ENCODE peak calls at places on chromosomes 6 and 20, in four cellular contexts. One of them, this sample, is unnamed.
A peak's percentile ranks its signal among the peaks of the same experiment; 100 is the strongest.

GRCh38 chr6:73694711-73695411 is 1.1 kb upstream of the CD109 start:
- DNase-seq in ovary: no peak
- DNase-seq in thoracic aorta: no peak
- DNase-seq in psoas muscle: no peak
- DNase-seq in this sample: no peak

GRCh38 chr6:161195418-161195817 is 78.4 kb downstream of the AGPAT4 start:
- DNase-seq in ovary: no peak
- DNase-seq in thoracic aorta: no peak
- DNase-seq in psoas muscle: no peak
- DNase-seq in this sample: no peak

GRCh38 chr6:137044366-137045220 is at the start of gene IL20RA:
- DNase-seq in ovary: peak; percentile 60
- DNase-seq in thoracic aorta: no peak
- DNase-seq in psoas muscle: peak; percentile 58
- DNase-seq in this sample: no peak

GRCh38 chr20:21681219-21681931 is 24.1 kb upstream of the PAX1 start:
- DNase-seq in ovary: no peak
- DNase-seq in thoracic aorta: no peak
- DNase-seq in psoas muscle: peak; percentile 78
- DNase-seq in this sample: no peak

GRCh38 chr6:118285791-118286190 is 262.3 kb upstream of the PLN start:
- DNase-seq in ovary: no peak
- DNase-seq in thoracic aorta: no peak
- DNase-seq in psoas muscle: no peak
- DNase-seq in this sample: no peak

GRCh38 chr20:50470249-50470858 is 39.8 kb upstream of the PTPN1 start:
- DNase-seq in ovary: no peak
- DNase-seq in thoracic aorta: no peak
- DNase-seq in psoas muscle: no peak
- DNase-seq in this sample: no peak

GRCh38 chr20:32960849-32961731 is 43.1 kb downstream of the SUN5 start:
- DNase-seq in ovary: no peak
- DNase-seq in thoracic aorta: no peak
- DNase-seq in psoas muscle: no peak
- DNase-seq in this sample: no peak

GRCh38 chr20:21155268-21155667 is 29.4 kb downstream of the KIZ start:
- DNase-seq in ovary: no peak
- DNase-seq in thoracic aorta: no peak
- DNase-seq in psoas muscle: no peak
- DNase-seq in this sample: no peak

GRCh38 chr6:133248241-133249001 is 7.3 kb downstream of the EYA4 start:
- DNase-seq in ovary: no peak
- DNase-seq in thoracic aorta: no peak
- DNase-seq in psoas muscle: no peak
- DNase-seq in this sample: no peak

GRCh38 chr6:70563540-70563939 is 3.2 kb upstream of the SDHAF4 start:
- DNase-seq in ovary: no peak
- DNase-seq in thoracic aorta: no peak
- DNase-seq in psoas muscle: no peak
- DNase-seq in this sample: no peak

GRCh38 chr6:152387091-152387490 is 250.1 kb downstream of the SYNE1 start:
- DNase-seq in ovary: no peak
- DNase-seq in thoracic aorta: no peak
- DNase-seq in psoas muscle: no peak
- DNase-seq in this sample: no peak

GRCh38 chr20:5402903-5403531 is 86.3 kb upstream of the PROKR2 start:
- DNase-seq in ovary: no peak
- DNase-seq in thoracic aorta: no peak
- DNase-seq in psoas muscle: no peak
- DNase-seq in this sample: no peak

GRCh38 chr6:81565071-81565470 is 187.4 kb downstream of the TENT5A start:
- DNase-seq in ovary: no peak
- DNase-seq in thoracic aorta: no peak
- DNase-seq in psoas muscle: no peak
- DNase-seq in this sample: no peak

GRCh38 chr6:150006961-150007464 is 18.3 kb downstream of the RAET1L start:
- DNase-seq in ovary: no peak
- DNase-seq in thoracic aorta: no peak
- DNase-seq in psoas muscle: no peak
- DNase-seq in this sample: peak; percentile 24

GRCh38 chr20:49658508-49658907 is 55.2 kb downstream of the B4GALT5 start:
- DNase-seq in ovary: no peak
- DNase-seq in thoracic aorta: no peak
- DNase-seq in psoas muscle: no peak
- DNase-seq in this sample: no peak

GRCh38 chr20:38452880-38453624 is 17.9 kb upstream of the SNHG17 start:
- DNase-seq in ovary: no peak
- DNase-seq in thoracic aorta: no peak
- DNase-seq in psoas muscle: no peak
- DNase-seq in this sample: no peak

GRCh38 chr20:10064611-10065010 is 29.8 kb downstream of the ANKEF1 start:
- DNase-seq in ovary: no peak
- DNase-seq in thoracic aorta: no peak
- DNase-seq in psoas muscle: no peak
- DNase-seq in this sample: no peak

GRCh38 chr20:63830821-63831593 is at the start of gene ZBTB46:
- DNase-seq in ovary: peak; percentile 77
- DNase-seq in thoracic aorta: no peak
- DNase-seq in psoas muscle: peak; percentile 81
- DNase-seq in this sample: no peak

GRCh38 chr6:6522709-6523108 is 65.8 kb upstream of the LY86 start:
- DNase-seq in ovary: no peak
- DNase-seq in thoracic aorta: no peak
- DNase-seq in psoas muscle: no peak
- DNase-seq in this sample: no peak

GRCh38 chr6:2693191-2693590 is 57.5 kb downstream of the MYLK4 start:
- DNase-seq in ovary: no peak
- DNase-seq in thoracic aorta: no peak
- DNase-seq in psoas muscle: no peak
- DNase-seq in this sample: no peak

GRCh38 chr20:58880994-58881752 is 28.7 kb downstream of the GNAS start:
- DNase-seq in ovary: no peak
- DNase-seq in thoracic aorta: no peak
- DNase-seq in psoas muscle: no peak
- DNase-seq in this sample: no peak
- TF ChIP-seq CTCF in ovary: no peak
- TF ChIP-seq CTCF in thoracic aorta: no peak
- TF ChIP-seq CTCF in psoas muscle: no peak
- TF ChIP-seq CTCF in this sample: peak; percentile 17

GRCh38 chr20:2195614-2196013 is 94.0 kb downstream of the STK35 start:
- DNase-seq in ovary: no peak
- DNase-seq in thoracic aorta: no peak
- DNase-seq in psoas muscle: no peak
- DNase-seq in this sample: no peak
- H3K9me3 ChIP-seq in ovary: no peaks in the 10 kb centered on the region
- H3K9me3 ChIP-seq in thoracic aorta: no peaks in the 10 kb centered on the region
- H3K9me3 ChIP-seq in psoas muscle: no peaks in the 10 kb centered on the region
- H3K9me3 ChIP-seq in this sample: no peaks in the 10 kb centered on the region

GRCh38 chr6:99606670-99607415 is at the start of gene PRDM13:
- DNase-seq in ovary: no peak
- DNase-seq in thoracic aorta: no peak
- DNase-seq in psoas muscle: no peak
- DNase-seq in this sample: no peak
- H3K27me3 ChIP-seq in ovary: peaks cover 2% of the 10 kb centered on the region
- H3K27me3 ChIP-seq in thoracic aorta: peaks cover 56% of the 10 kb centered on the region
- H3K27me3 ChIP-seq in psoas muscle: peaks cover 100% of the 10 kb centered on the region
- H3K27me3 ChIP-seq in this sample: peaks cover 99% of the 10 kb centered on the region

GRCh38 chr6:36885461-36886401 is at the start of gene C6orf89:
- DNase-seq in ovary: peak; percentile 98
- DNase-seq in thoracic aorta: peak; percentile 95
- DNase-seq in psoas muscle: peak; percentile 99
- DNase-seq in this sample: peak; percentile 92
- TF ChIP-seq CTCF in ovary: peak; percentile 97
- TF ChIP-seq CTCF in thoracic aorta: peak; percentile 79
- TF ChIP-seq CTCF in psoas muscle: peak; percentile 73
- TF ChIP-seq CTCF in this sample: peak; percentile 79

GRCh38 chr6:30876039-30876730 is 8.1 kb upstream of the DDR1 start:
- DNase-seq in ovary: peak; percentile 63
- DNase-seq in thoracic aorta: no peak
- DNase-seq in psoas muscle: no peak
- DNase-seq in this sample: no peak

GRCh38 chr6:30870546-30870945 is 13.8 kb upstream of the DDR1 start:
- DNase-seq in ovary: no peak
- DNase-seq in thoracic aorta: no peak
- DNase-seq in psoas muscle: no peak
- DNase-seq in this sample: no peak

GRCh38 chr6:30875244-30876038 is 8.9 kb upstream of the DDR1 start:
- DNase-seq in ovary: no peak
- DNase-seq in thoracic aorta: no peak
- DNase-seq in psoas muscle: no peak
- DNase-seq in this sample: no peak

GRCh38 chr6:30873137-30873640 is 11.1 kb upstream of the DDR1 start:
- DNase-seq in ovary: no peak
- DNase-seq in thoracic aorta: no peak
- DNase-seq in psoas muscle: no peak
- DNase-seq in this sample: no peak

DNA sequence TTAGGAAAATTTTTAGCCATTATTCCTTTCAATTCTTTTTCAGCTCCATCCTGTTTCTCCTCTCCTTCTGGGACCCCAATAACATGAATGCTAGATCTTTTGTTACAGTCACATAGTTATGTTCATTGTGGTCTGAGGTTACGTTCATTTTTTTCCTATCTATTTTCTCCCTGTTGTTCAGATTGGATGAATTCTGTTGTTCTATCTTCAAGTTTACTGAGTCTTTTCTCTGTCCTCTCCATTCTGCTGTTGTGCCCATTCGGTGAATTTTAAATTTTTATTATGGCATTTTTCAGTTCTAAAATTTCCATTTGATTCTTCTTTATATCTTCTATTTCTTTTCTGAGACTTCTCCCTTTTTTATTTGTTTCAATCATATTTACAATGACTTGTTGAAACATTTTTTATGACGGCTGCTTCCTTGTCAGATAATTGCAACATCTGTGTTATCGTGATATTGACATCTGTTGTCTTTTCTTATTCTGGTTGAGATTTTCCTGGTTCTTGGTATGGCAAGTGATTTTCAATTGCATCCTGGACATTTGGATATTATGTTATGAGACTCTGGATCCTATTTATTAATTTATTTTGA is 12.6 kb upstream of the DDR1 start:
- DNase-seq in ovary: no peak
- DNase-seq in thoracic aorta: no peak
- DNase-seq in psoas muscle: no peak
- DNase-seq in this sample: no peak
- H3K9me3 ChIP-seq in ovary: no peaks in the 10 kb centered on the region
- H3K9me3 ChIP-seq in thoracic aorta: peaks cover 13% of the 10 kb centered on the region
- H3K9me3 ChIP-seq in psoas muscle: peaks cover 9% of the 10 kb centered on the region
- H3K9me3 ChIP-seq in this sample: peaks cover 10% of the 10 kb centered on the region

GRCh38 chr20:708956-709355 is 33.4 kb upstream of the SCRT2 start:
- DNase-seq in ovary: no peak
- DNase-seq in thoracic aorta: no peak
- DNase-seq in psoas muscle: no peak
- DNase-seq in this sample: no peak
- H3K27me3 ChIP-seq in ovary: no peaks in the 10 kb centered on the region
- H3K27me3 ChIP-seq in thoracic aorta: peaks cover 5% of the 10 kb centered on the region
- H3K27me3 ChIP-seq in psoas muscle: peaks cover 34% of the 10 kb centered on the region
- H3K27me3 ChIP-seq in this sample: peaks cover 15% of the 10 kb centered on the region

GRCh38 chr20:42906120-42906519 is 283.6 kb downstream of the PTPRT start:
- DNase-seq in ovary: no peak
- DNase-seq in thoracic aorta: no peak
- DNase-seq in psoas muscle: no peak
- DNase-seq in this sample: no peak
- TF ChIP-seq CTCF in ovary: no peak
- TF ChIP-seq CTCF in thoracic aorta: no peak
- TF ChIP-seq CTCF in psoas muscle: no peak
- TF ChIP-seq CTCF in this sample: no peak

DNA sequence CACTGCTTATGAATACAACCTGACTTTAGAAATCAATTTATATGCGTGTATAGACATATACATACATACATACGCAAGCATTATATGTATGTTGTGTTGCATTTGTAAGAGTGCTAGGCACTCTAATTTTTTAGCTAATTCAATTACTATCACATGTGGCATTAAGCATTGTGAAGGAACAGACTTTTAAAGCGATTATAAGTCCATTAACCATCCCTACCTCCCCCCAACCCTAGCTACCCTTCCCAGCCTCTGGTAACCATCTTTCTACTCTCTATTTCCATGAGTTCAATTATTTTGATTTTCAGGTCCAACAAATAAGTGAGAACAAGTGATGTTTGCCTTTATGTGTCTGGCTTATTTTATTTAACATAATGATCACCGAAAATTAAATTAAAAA is 453.8 kb downstream of the DOK5 start:
- DNase-seq in ovary: no peak
- DNase-seq in thoracic aorta: no peak
- DNase-seq in psoas muscle: no peak
- DNase-seq in this sample: no peak
- H3K9me3 ChIP-seq in ovary: no peaks in the 10 kb centered on the region
- H3K9me3 ChIP-seq in thoracic aorta: no peaks in the 10 kb centered on the region
- H3K9me3 ChIP-seq in psoas muscle: no peaks in the 10 kb centered on the region
- H3K9me3 ChIP-seq in this sample: no peaks in the 10 kb centered on the region

GRCh38 chr6:34130870-34131269 is 15.0 kb downstream of the GRM4 start:
- DNase-seq in ovary: no peak
- DNase-seq in thoracic aorta: no peak
- DNase-seq in psoas muscle: no peak
- DNase-seq in this sample: no peak

GRCh38 chr6:34125939-34126338 is 19.9 kb downstream of the GRM4 start:
- DNase-seq in ovary: no peak
- DNase-seq in thoracic aorta: no peak
- DNase-seq in psoas muscle: no peak
- DNase-seq in this sample: no peak

GRCh38 chr6:34128045-34128444 is 17.8 kb downstream of the GRM4 start:
- DNase-seq in ovary: no peak
- DNase-seq in thoracic aorta: no peak
- DNase-seq in psoas muscle: no peak
- DNase-seq in this sample: no peak

GRCh38 chr6:34129753-34130152 is 16.1 kb downstream of the GRM4 start:
- DNase-seq in ovary: no peak
- DNase-seq in thoracic aorta: no peak
- DNase-seq in psoas muscle: no peak
- DNase-seq in this sample: no peak

GRCh38 chr6:34126419-34126818 is 19.5 kb downstream of the GRM4 start:
- DNase-seq in ovary: no peak
- DNase-seq in thoracic aorta: no peak
- DNase-seq in psoas muscle: no peak
- DNase-seq in this sample: no peak
- H3K27me3 ChIP-seq in ovary: no peaks in the 10 kb centered on the region
- H3K27me3 ChIP-seq in thoracic aorta: no peaks in the 10 kb centered on the region
- H3K27me3 ChIP-seq in psoas muscle: peaks cover 11% of the 10 kb centered on the region
- H3K27me3 ChIP-seq in this sample: peaks cover 5% of the 10 kb centered on the region

DNA sequence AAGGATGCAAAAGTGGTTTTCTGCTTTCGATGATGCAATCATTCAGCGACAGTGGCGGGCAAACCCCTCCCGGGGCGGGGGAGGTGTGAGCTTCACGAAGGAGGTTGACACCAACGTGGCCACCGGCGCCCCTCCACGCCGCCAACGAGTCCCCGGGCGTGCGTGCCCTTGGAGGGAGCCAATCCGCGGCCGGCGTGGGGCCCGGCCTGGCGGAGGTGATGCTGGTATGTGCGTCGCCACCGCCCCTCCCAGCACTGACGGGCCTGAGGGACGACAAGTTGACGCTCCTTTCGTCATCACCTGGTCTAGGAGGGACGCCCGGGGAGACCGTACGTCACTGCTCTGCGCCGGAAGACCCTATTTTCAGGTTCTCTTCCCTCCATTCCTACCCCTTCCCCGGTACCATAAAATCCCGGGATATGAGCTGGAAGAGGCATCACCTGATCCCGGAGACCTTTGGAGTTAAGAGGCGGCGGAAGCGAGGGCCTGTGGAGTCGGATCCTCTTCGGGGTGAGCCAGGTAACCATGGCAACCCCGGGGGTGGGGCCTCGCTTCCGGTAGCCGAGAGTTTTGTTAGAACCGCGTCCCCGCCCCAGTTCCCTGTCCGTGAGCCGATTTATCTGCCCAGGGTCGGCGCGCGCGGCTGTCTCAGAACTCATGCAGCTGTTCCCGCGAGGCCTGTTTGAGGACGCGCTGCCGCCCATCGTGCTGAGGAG is at the start of gene DXO:
- DNase-seq in ovary: peak; percentile 95
- DNase-seq in thoracic aorta: peak; percentile 94
- DNase-seq in psoas muscle: peak; percentile 97
- DNase-seq in this sample: peak; percentile 87
- TF ChIP-seq CTCF in ovary: no peak
- TF ChIP-seq CTCF in thoracic aorta: no peak
- TF ChIP-seq CTCF in psoas muscle: no peak
- TF ChIP-seq CTCF in this sample: no peak

This sample was measured in CD4-positive, alpha-beta T cell.